ENCODE peak calls at places on chromosomes 6 and 20, in eight cellular contexts. U is fibroblast of the aortic adventitia; Q is GM13976; X is foreskin fibroblast; E is GF-D8; N is foreskin melanocyte; C is activated CD8-positive, alpha-beta memory T cell treated with anti-CD3 and anti-CD28 coated beads, Interleukin-2, amount 10 ng/mL, durations not matched to agents 7 days and 5 days; Y is stimulated activated naive B cell treated with anti-CD40 and anti-IgM and Interleukin-4, amounts not matched to agents 10 μg/mL and 1 μg/mL and 100 μg/mL, for 72 hours. W is an unnamed sample.

GRCh38 chr6:26159417-26160273 is 72.4 kb downstream of the HFE start:
- DNase-seq in Y (no peak), Q (no peak), X (peak), U (peak), N (peak), E (no peak), C (peak), W (peak)

GRCh38 chr20:64079273-64080012 is at the start of gene RGS19:
- DNase-seq in Q (peak), N (peak), Y (peak), X (peak), C (peak), U (peak), E (peak), W (no peak)

GRCh38 chr6:5679696-5680494 is 326.8 kb downstream of the NRN1 start:
- DNase-seq in E (no peak), Q (no peak), N (no peak), C (no peak), X (no peak), U (no peak), Y (no peak), W (no peak)

GRCh38 chr20:59829415-59830106 is 103.9 kb downstream of the SYCP2 start:
- DNase-seq in X (no peak), U (no peak), N (no peak), C (peak), E (no peak), Q (peak), Y (no peak), W (no peak)

GRCh38 chr20:44642203-44643153 is 9.0 kb downstream of the ADA start:
- DNase-seq in C (peak), X (peak), N (peak), E (peak), U (peak), Q (peak), Y (no peak), W (peak)

GRCh38 chr6:154302111-154302752 is 54.4 kb downstream of the IPCEF1 start:
- DNase-seq in C (peak), Q (peak), U (peak), E (peak), N (peak), Y (peak), X (peak), W (no peak)

GRCh38 chr20:57703013-57703412 is 6.8 kb downstream of the PMEPA1 start:
- DNase-seq in Q (no peak), Y (no peak), N (no peak), C (no peak), E (no peak), X (no peak), U (no peak), W (no peak)

GRCh38 chr6:130421567-130421966 is 55.8 kb downstream of the TMEM200A start:
- DNase-seq in X (peak), Q (no peak), C (no peak), Y (no peak), N (no peak), E (no peak), U (peak), W (no peak)

GRCh38 chr20:35263609-35264223 is 14.2 kb downstream of the MMP24OS start:
- DNase-seq in C (no peak), E (no peak), Q (no peak), N (no peak), Y (no peak), X (no peak), U (no peak), W (no peak)

GRCh38 chr20:926646-927045 is 10.5 kb upstream of the ANGPT4 start:
- DNase-seq in Y (no peak), C (no peak), U (no peak), N (no peak), E (no peak), Q (no peak), X (no peak), W (no peak)

GRCh38 chr6:89559487-89559886 is 79.1 kb downstream of the LYRM2 start:
- DNase-seq in N (no peak), Y (no peak), Q (no peak), U (no peak), X (peak), C (no peak), E (no peak), W (no peak)

GRCh38 chr6:166203003-166203640 is 35.5 kb upstream of the TBXT start:
- DNase-seq in E (no peak), U (no peak), Q (no peak), C (no peak), N (peak), Y (no peak), X (no peak), W (no peak)

GRCh38 chr6:134678436-134678889 is 271.4 kb downstream of the ALDH8A1 start:
- DNase-seq in C (no peak), Q (no peak), X (peak), E (no peak), Y (no peak), U (peak), N (no peak), W (no peak)

GRCh38 chr6:108407952-108408351 is 113.1 kb downstream of the AFG1L start:
- DNase-seq in U (no peak), E (no peak), X (no peak), Y (no peak), C (no peak), Q (no peak), N (no peak), W (peak)

GRCh38 chr20:1267809-1268374 is 1.8 kb downstream of the SNPH start:
- DNase-seq in Q (no peak), C (no peak), E (no peak), Y (no peak), N (no peak), U (no peak), X (no peak), W (no peak)

GRCh38 chr6:158849899-158850806 is 31.0 kb upstream of the EZR start:
- DNase-seq in N (peak), Q (no peak), U (peak), C (peak), E (no peak), X (peak), Y (no peak), W (no peak)

GRCh38 chr6:68559052-68559451 is 76.0 kb upstream of the ADGRB3 start:
- DNase-seq in Y (no peak), E (no peak), C (no peak), Q (no peak), U (no peak), N (peak), X (peak), W (peak)

GRCh38 chr6:88815491-88815890 is 147.9 kb downstream of the RNGTT start:
- DNase-seq in Q (no peak), N (no peak), U (no peak), Y (no peak), C (no peak), X (no peak), E (no peak), W (no peak)

GRCh38 chr6:167118839-167119238 is 4.1 kb upstream of the CCR6 start:
- DNase-seq in N (no peak), C (no peak), X (no peak), E (no peak), Q (no peak), Y (no peak), U (no peak), W (no peak)

GRCh38 chr20:59830107-59831023 is 103.1 kb downstream of the SYCP2 start:
- DNase-seq in X (no peak), Q (peak), Y (no peak), U (no peak), C (peak), E (no peak), N (no peak), W (no peak)

GRCh38 chr6:1003394-1004160 is 308.3 kb upstream of the FOXQ1 start:
- DNase-seq in E (no peak), Q (no peak), C (no peak), Y (no peak), N (no peak), X (no peak), U (no peak), W (no peak)

GRCh38 chr20:55882922-55883321 is 122.4 kb downstream of the CBLN4 start:
- DNase-seq in X (no peak), N (no peak), U (no peak), Q (no peak), Y (no peak), E (no peak), C (no peak), W (no peak)

GRCh38 chr6:28274888-28275287 is 6.5 kb upstream of the PGBD1 start:
- DNase-seq in U (no peak), Y (no peak), Q (no peak), C (no peak), E (no peak), N (no peak), X (no peak), W (no peak)

GRCh38 chr20:33211817-33212424 is 5.2 kb upstream of the BPIFA3 start:
- DNase-seq in U (peak), X (peak), C (peak), N (peak), E (no peak), Y (no peak), Q (peak), W (peak)

GRCh38 chr6:123953920-123954319 is 150.3 kb downstream of the NKAIN2 start:
- DNase-seq in Y (no peak), N (no peak), X (no peak), Q (no peak), E (no peak), C (no peak), U (no peak), W (no peak)

GRCh38 chr20:58549681-58550542 is 34.7 kb upstream of the APCDD1L start:
- DNase-seq in Q (no peak), X (no peak), U (no peak), C (peak), N (no peak), Y (no peak), E (no peak), W (no peak)

GRCh38 chr6:168756009-168756634 is 315.1 kb downstream of the SMOC2 start:
- DNase-seq in U (peak), X (no peak), C (no peak), Y (no peak), E (no peak), N (no peak), Q (no peak), W (no peak)

GRCh38 chr20:44222027-44222426 is 11.5 kb upstream of the OSER1 start:
- DNase-seq in Y (no peak), Q (no peak), E (no peak), X (no peak), N (no peak), C (no peak), U (no peak), W (no peak)

GRCh38 chr20:2508631-2509467 is at the start of gene ZNF343:
- DNase-seq in U (peak), Y (peak), Q (peak), C (peak), E (peak), N (peak), X (peak), W (peak)

GRCh38 chr6:159508966-159509365 is 184.1 kb downstream of the SOD2 start:
- DNase-seq in C (no peak), U (no peak), Y (no peak), Q (no peak), X (no peak), N (no peak), E (no peak), W (no peak)

GRCh38 chr6:17013701-17014100 is 88.1 kb upstream of the STMND1 start:
- DNase-seq in N (peak), E (no peak), Y (no peak), Q (no peak), U (peak), C (no peak), X (peak), W (no peak)

GRCh38 chr6:26286168-26286854 is 78.7 kb upstream of the BTN3A2 start:
- DNase-seq in Y (peak), X (peak), N (no peak), U (peak), E (peak), Q (peak), C (peak), W (peak)

GRCh38 chr6:24721461-24722215 is 2.7 kb upstream of the C6orf62 start:
- DNase-seq in C (peak), E (no peak), U (no peak), Y (no peak), Q (peak), N (no peak), X (no peak), W (no peak)

GRCh38 chr20:5522422-5522821 is 205.7 kb upstream of the PROKR2 start:
- DNase-seq in U (no peak), X (no peak), Y (no peak), E (no peak), Q (no peak), N (no peak), C (no peak), W (no peak)